ENCODE peak calls at places on chromosomes 13 and 19, in four cellular contexts. One of them, this sample, is unnamed.

GRCh38 chr13:35690546-35690945 is 214.1 kb upstream of the MAB21L1 start:
- DNase-seq in Calu3: no peak
- DNase-seq in endothelial cell: no peak
- DNase-seq in psoas muscle: no peak
- DNase-seq in this sample: peak

GRCh38 chr13:88068975-88069374 is 397.8 kb downstream of the SLITRK5 start:
- DNase-seq in Calu3: no peak
- DNase-seq in endothelial cell: peak
- DNase-seq in psoas muscle: no peak
- DNase-seq in this sample: no peak

GRCh38 chr13:110444226-110444653 is 117.3 kb downstream of the RAB20 start:
- DNase-seq in Calu3: peak
- DNase-seq in endothelial cell: no peak
- DNase-seq in psoas muscle: no peak
- DNase-seq in this sample: peak

GRCh38 chr19:35797663-35798062 is 15.0 kb downstream of the PRODH2 start:
- DNase-seq in Calu3: no peak
- DNase-seq in endothelial cell: no peak
- DNase-seq in psoas muscle: no peak
- DNase-seq in this sample: no peak

GRCh38 chr19:38900220-38900629 is 456 bp downstream of the NFKBIB start:
- DNase-seq in Calu3: no peak
- DNase-seq in endothelial cell: no peak
- DNase-seq in psoas muscle: no peak
- DNase-seq in this sample: no peak

GRCh38 chr19:45767410-45767880 is 1.6 kb downstream of the SIX5 start:
- DNase-seq in Calu3: peak
- DNase-seq in endothelial cell: peak
- DNase-seq in psoas muscle: peak
- DNase-seq in this sample: peak

GRCh38 chr19:3324405-3324856 is 42.0 kb upstream of the NFIC start:
- DNase-seq in Calu3: peak
- DNase-seq in endothelial cell: peak
- DNase-seq in psoas muscle: peak
- DNase-seq in this sample: no peak

GRCh38 chr13:21436582-21436981 is 22.5 kb downstream of the ZDHHC20 start:
- DNase-seq in Calu3: no peak
- DNase-seq in endothelial cell: no peak
- DNase-seq in psoas muscle: no peak
- DNase-seq in this sample: no peak

GRCh38 chr19:47109541-47110375 is 3.8 kb downstream of the ZC3H4 start:
- DNase-seq in Calu3: peak
- DNase-seq in endothelial cell: no peak
- DNase-seq in psoas muscle: no peak
- DNase-seq in this sample: peak

GRCh38 chr19:4338441-4339350 is at the start of gene STAP2:
- DNase-seq in Calu3: peak
- DNase-seq in endothelial cell: peak
- DNase-seq in psoas muscle: no peak
- DNase-seq in this sample: peak

GRCh38 chr19:50500060-50500752 is 10.8 kb downstream of the JOSD2 start:
- DNase-seq in Calu3: peak
- DNase-seq in endothelial cell: no peak
- DNase-seq in psoas muscle: peak
- DNase-seq in this sample: no peak

GRCh38 chr13:63741029-63741813 is 2325.6 kb upstream of the PCDH20 start:
- DNase-seq in Calu3: no peak
- DNase-seq in endothelial cell: no peak
- DNase-seq in psoas muscle: no peak
- DNase-seq in this sample: no peak

GRCh38 chr19:947090-947706 is 21.4 kb downstream of the ARID3A start:
- DNase-seq in Calu3: no peak
- DNase-seq in endothelial cell: no peak
- DNase-seq in psoas muscle: no peak
- DNase-seq in this sample: no peak

GRCh38 chr13:104872153-104872552 is 1663.3 kb downstream of the EFNB2 start:
- DNase-seq in Calu3: no peak
- DNase-seq in endothelial cell: no peak
- DNase-seq in psoas muscle: no peak
- DNase-seq in this sample: no peak

GRCh38 chr13:99766641-99767045 is 204.9 kb downstream of the ZIC5 start:
- DNase-seq in Calu3: no peak
- DNase-seq in endothelial cell: no peak
- DNase-seq in psoas muscle: no peak
- DNase-seq in this sample: no peak

GRCh38 chr19:16013181-16013850 is 63.0 kb upstream of the TPM4 start:
- DNase-seq in Calu3: no peak
- DNase-seq in endothelial cell: no peak
- DNase-seq in psoas muscle: no peak
- DNase-seq in this sample: no peak

GRCh38 chr19:7242601-7243258 is 51.5 kb downstream of the INSR start:
- DNase-seq in Calu3: no peak
- DNase-seq in endothelial cell: no peak
- DNase-seq in psoas muscle: no peak
- DNase-seq in this sample: peak

GRCh38 chr19:1377965-1378785 is 5.5 kb upstream of the NDUFS7 start:
- DNase-seq in Calu3: no peak
- DNase-seq in endothelial cell: no peak
- DNase-seq in psoas muscle: no peak
- DNase-seq in this sample: no peak

GRCh38 chr13:23609414-23610186 is 39.4 kb downstream of the TNFRSF19 start:
- DNase-seq in Calu3: no peak
- DNase-seq in endothelial cell: no peak
- DNase-seq in psoas muscle: no peak
- DNase-seq in this sample: peak

GRCh38 chr13:105343134-105343806 is 1192.2 kb downstream of the EFNB2 start:
- DNase-seq in Calu3: no peak
- DNase-seq in endothelial cell: no peak
- DNase-seq in psoas muscle: no peak
- DNase-seq in this sample: peak

GRCh38 chr19:51116736-51117135 is 8.0 kb upstream of the SIGLEC9 start:
- DNase-seq in Calu3: no peak
- DNase-seq in endothelial cell: no peak
- DNase-seq in psoas muscle: no peak
- DNase-seq in this sample: no peak

GRCh38 chr13:77833331-77833863 is 85.2 kb downstream of the EDNRB start:
- DNase-seq in Calu3: no peak
- DNase-seq in endothelial cell: no peak
- DNase-seq in psoas muscle: no peak
- DNase-seq in this sample: no peak

GRCh38 chr13:72648513-72649065 is 78.8 kb downstream of the MZT1 start:
- DNase-seq in Calu3: no peak
- DNase-seq in endothelial cell: no peak
- DNase-seq in psoas muscle: no peak
- DNase-seq in this sample: no peak
- TF ChIP-seq CTCF in Calu3: no peak
- TF ChIP-seq CTCF in endothelial cell: no peak
- TF ChIP-seq CTCF in psoas muscle: no peak
- TF ChIP-seq CTCF in this sample: peak

GRCh38 chr13:57629391-57629804 is 2.1 kb upstream of the PCDH17 start:
- DNase-seq in Calu3: no peak
- DNase-seq in endothelial cell: peak
- DNase-seq in psoas muscle: no peak
- DNase-seq in this sample: no peak
- TF ChIP-seq CTCF in Calu3: no peak
- TF ChIP-seq CTCF in endothelial cell: no peak
- TF ChIP-seq CTCF in psoas muscle: no peak
- TF ChIP-seq CTCF in this sample: no peak

GRCh38 chr19:9836021-9836420 is 903 bp downstream of the PIN1 start:
- DNase-seq in Calu3: no peak
- DNase-seq in endothelial cell: no peak
- DNase-seq in psoas muscle: no peak
- DNase-seq in this sample: peak
- TF ChIP-seq CTCF in Calu3: no peak
- TF ChIP-seq CTCF in endothelial cell: no peak
- TF ChIP-seq CTCF in psoas muscle: no peak
- TF ChIP-seq CTCF in this sample: no peak

DNA sequence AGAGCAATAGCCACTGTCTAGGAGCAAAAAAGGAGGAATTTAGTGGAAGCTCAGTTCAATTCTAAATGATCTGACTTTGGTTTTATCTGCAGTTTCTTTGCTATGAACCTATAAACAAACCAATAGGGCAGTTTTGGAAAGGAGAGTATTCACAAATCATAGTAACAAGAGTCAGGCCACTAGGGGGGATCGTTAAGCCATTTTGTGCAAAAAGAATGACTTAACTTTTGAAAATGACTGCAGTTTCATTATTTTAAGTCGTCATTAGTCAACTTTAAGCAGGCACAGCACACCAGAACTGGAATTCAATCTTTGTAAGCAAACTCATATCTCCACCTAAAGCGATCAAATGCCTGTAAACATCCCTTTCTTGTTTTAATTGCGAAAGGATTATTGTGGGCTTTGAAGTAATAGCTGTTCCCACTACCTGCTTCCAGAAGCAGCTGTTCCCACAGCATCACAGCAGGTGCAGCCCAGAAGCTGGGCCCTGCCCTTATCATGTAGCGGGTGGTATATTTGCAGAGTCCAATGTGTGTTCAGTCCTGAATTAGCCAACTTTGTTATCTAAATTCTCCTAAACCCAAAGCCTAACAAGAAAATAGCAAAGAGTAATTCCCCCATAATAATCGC is 51.5 kb downstream of the SOX21 start:
- DNase-seq in Calu3: no peak
- DNase-seq in endothelial cell: peak
- DNase-seq in psoas muscle: no peak
- DNase-seq in this sample: no peak
- TF ChIP-seq CTCF in Calu3: no peak
- TF ChIP-seq CTCF in endothelial cell: no peak
- TF ChIP-seq CTCF in psoas muscle: no peak
- TF ChIP-seq CTCF in this sample: peak

GRCh38 chr19:55486043-55486970 is 1.3 kb downstream of the NAT14 start:
- DNase-seq in Calu3: no peak
- DNase-seq in endothelial cell: no peak
- DNase-seq in psoas muscle: no peak
- DNase-seq in this sample: no peak
- TF ChIP-seq CTCF in Calu3: no peak
- TF ChIP-seq CTCF in endothelial cell: no peak
- TF ChIP-seq CTCF in psoas muscle: peak
- TF ChIP-seq CTCF in this sample: no peak

GRCh38 chr13:90757127-90757680 is 590.3 kb upstream of the MIR17HG start:
- DNase-seq in Calu3: no peak
- DNase-seq in endothelial cell: no peak
- DNase-seq in psoas muscle: no peak
- DNase-seq in this sample: no peak

GRCh38 chr13:90766503-90766902 is 581.0 kb upstream of the MIR17HG start:
- DNase-seq in Calu3: no peak
- DNase-seq in endothelial cell: no peak
- DNase-seq in psoas muscle: no peak
- DNase-seq in this sample: no peak

GRCh38 chr13:90760639-90761038 is 586.8 kb upstream of the MIR17HG start:
- DNase-seq in Calu3: no peak
- DNase-seq in endothelial cell: no peak
- DNase-seq in psoas muscle: no peak
- DNase-seq in this sample: no peak
- TF ChIP-seq CTCF in Calu3: no peak
- TF ChIP-seq CTCF in endothelial cell: no peak
- TF ChIP-seq CTCF in psoas muscle: no peak
- TF ChIP-seq CTCF in this sample: no peak

This sample was measured in foreskin fibroblast.